ENCODE peak calls at places on chromosomes 2 and 18, in nine cellular contexts. Q, E, H, N, L, M, G, C and Y are unnamed samples.

GRCh38 chr2:96816836-96817702 is 1.0 kb downstream of the CNNM3 start:
- DNase-seq in Q (no peak), E (no peak), H (no peak), N (no peak), L (no peak), M (no peak), G (no peak), C (peak), Y (no peak)

GRCh38 chr2:182245963-182246362 is 180.9 kb downstream of the PDE1A start:
- DNase-seq in Q (no peak), E (no peak), H (no peak), N (no peak), L (no peak), M (no peak), G (no peak), C (peak), Y (no peak)

GRCh38 chr2:24920813-24921441 is 890 bp upstream of the ADCY3 start:
- DNase-seq in Q (no peak), E (no peak), H (no peak), N (no peak), L (no peak), M (no peak), G (no peak), C (no peak), Y (no peak)

GRCh38 chr18:41899535-41899934 is 55.5 kb upstream of the PIK3C3 start:
- DNase-seq in Q (no peak), E (no peak), H (no peak), N (no peak), L (no peak), M (no peak), G (no peak), C (no peak), Y (no peak)

GRCh38 chr18:75321431-75321830 is 106.1 kb downstream of the SMIM21 start:
- DNase-seq in Q (no peak), E (no peak), H (no peak), N (no peak), L (no peak), M (no peak), G (no peak), C (no peak), Y (no peak)

GRCh38 chr2:109186656-109187250 is 57.7 kb downstream of the SH3RF3 start:
- DNase-seq in Q (peak), E (no peak), H (no peak), N (no peak), L (no peak), M (no peak), G (no peak), C (no peak), Y (no peak)

GRCh38 chr18:63131106-63131943 is 188.2 kb downstream of the BCL2 start:
- DNase-seq in Q (peak), E (peak), H (peak), N (peak), L (peak), M (no peak), G (no peak), C (peak), Y (peak)

GRCh38 chr2:47336259-47337238 is 66.4 kb upstream of the MSH2 start:
- DNase-seq in Q (peak), E (no peak), H (peak), N (no peak), L (no peak), M (no peak), G (no peak), C (no peak), Y (peak)

GRCh38 chr2:205902041-205902898 is 183.7 kb downstream of the INO80D start:
- DNase-seq in Q (peak), E (no peak), H (peak), N (no peak), L (no peak), M (no peak), G (no peak), C (no peak), Y (peak)

GRCh38 chr2:74146929-74147728 is 583 bp downstream of the BOLA3 start:
- DNase-seq in Q (peak), E (no peak), H (no peak), N (no peak), L (no peak), M (no peak), G (peak), C (peak), Y (no peak)

GRCh38 chr2:128292599-128293425 is 25.9 kb downstream of the HS6ST1 start:
- DNase-seq in Q (peak), E (no peak), H (no peak), N (peak), L (peak), M (no peak), G (no peak), C (no peak), Y (no peak)

GRCh38 chr2:62313433-62314227 is 117.7 kb downstream of the B3GNT2 start:
- DNase-seq in Q (no peak), E (no peak), H (no peak), N (no peak), L (no peak), M (no peak), G (no peak), C (no peak), Y (no peak)

GRCh38 chr2:216583157-216583556 is 50.1 kb upstream of the IGFBP2 start:
- DNase-seq in Q (no peak), E (no peak), H (no peak), N (no peak), L (no peak), M (no peak), G (no peak), C (peak), Y (no peak)

GRCh38 chr18:57801379-57802165 is 1.5 kb downstream of the ATP8B1 start:
- DNase-seq in Q (no peak), E (no peak), H (no peak), N (no peak), L (no peak), M (no peak), G (no peak), C (peak), Y (no peak)

GRCh38 chr2:46958431-46959017 is 42.9 kb upstream of the MCFD2 start:
- DNase-seq in Q (no peak), E (no peak), H (no peak), N (no peak), L (no peak), M (no peak), G (no peak), C (no peak), Y (no peak)

GRCh38 chr2:17107131-17107530 is 411.1 kb downstream of the RAD51AP2 start:
- DNase-seq in Q (no peak), E (no peak), H (no peak), N (no peak), L (no peak), M (no peak), G (no peak), C (peak), Y (no peak)

GRCh38 chr2:15745907-15746306 is 154.2 kb downstream of the DDX1 start:
- DNase-seq in Q (no peak), E (no peak), H (no peak), N (no peak), L (no peak), M (no peak), G (no peak), C (no peak), Y (no peak)

GRCh38 chr2:121694398-121695178 is 42.1 kb downstream of the NIFK start:
- DNase-seq in Q (no peak), E (no peak), H (no peak), N (no peak), L (no peak), M (no peak), G (no peak), C (peak), Y (no peak)

GRCh38 chr2:235634435-235635152 is 140.8 kb downstream of the AGAP1 start:
- DNase-seq in Q (no peak), E (no peak), H (no peak), N (peak), L (no peak), M (no peak), G (no peak), C (peak), Y (no peak)

GRCh38 chr2:13193900-13194299 is 477.2 kb downstream of the TRIB2 start:
- DNase-seq in Q (no peak), E (peak), H (no peak), N (no peak), L (no peak), M (no peak), G (no peak), C (peak), Y (no peak)

GRCh38 chr18:62776066-62776570 is 60.8 kb downstream of the PHLPP1 start:
- DNase-seq in Q (no peak), E (no peak), H (no peak), N (no peak), L (no peak), M (no peak), G (no peak), C (no peak), Y (no peak)

GRCh38 chr2:36433311-36434217 is 78.0 kb downstream of the CRIM1 start:
- DNase-seq in Q (no peak), E (no peak), H (no peak), N (peak), L (peak), M (no peak), G (no peak), C (peak), Y (peak)

GRCh38 chr2:237998530-237998929 is 31.7 kb downstream of the UBE2F start:
- DNase-seq in Q (no peak), E (peak), H (no peak), N (no peak), L (no peak), M (no peak), G (no peak), C (peak), Y (no peak)

GRCh38 chr2:240233891-240234502 is 93.5 kb upstream of the OTOS start:
- DNase-seq in Q (peak), E (no peak), H (no peak), N (no peak), L (peak), M (no peak), G (no peak), C (no peak), Y (no peak)

GRCh38 chr2:118032169-118033013 is 18.5 kb upstream of the CCDC93 start:
- DNase-seq in Q (peak), E (peak), H (peak), N (peak), L (peak), M (peak), G (no peak), C (peak), Y (peak)

GRCh38 chr18:21298351-21298750 is 56.3 kb downstream of the GREB1L start:
- DNase-seq in Q (no peak), E (no peak), H (no peak), N (no peak), L (no peak), M (no peak), G (no peak), C (no peak), Y (no peak)

GRCh38 chr2:165055081-165055879 is 100.0 kb upstream of the SLC38A11 start:
- DNase-seq in Q (no peak), E (no peak), H (no peak), N (no peak), L (no peak), M (no peak), G (no peak), C (no peak), Y (no peak)